ENCODE peak calls at places on chromosomes 7 and 10, in eight cellular contexts. W is left kidney; A is cardiac muscle cell; J is NCI-H1417 treated with DMSO at 0.1 percent for 48 hours; E is NCI-H1105 treated with DMSO at 0.1 percent for 48 hours; V is AG10803; G is AG04450; Q is activated CD4-positive, alpha-beta T cell treated with anti-CD3 and anti-CD28 coated beads, Interleukin-2, amount 50 U/mL, for 1 hour. Z is an unnamed sample.

GRCh38 chr10:35265435-35265834 is 70.9 kb upstream of the CCNY start:
- DNase-seq in G (no peak), V (no peak), E (no peak), Q (no peak), J (no peak), W (peak; percentile 49), A (no peak), Z (no peak)

GRCh38 chr10:129078322-129078721 is 388.7 kb upstream of the MGMT start:
- DNase-seq in E (no peak), Q (no peak), J (no peak), W (no peak), A (no peak), G (no peak), V (no peak), Z (no peak)

GRCh38 chr10:12540341-12540781 is 191.0 kb downstream of the CAMK1D start:
- DNase-seq in J (no peak), A (no peak), Q (no peak), V (peak; percentile 14), G (no peak), W (peak; percentile 51), E (no peak), Z (no peak)

GRCh38 chr7:101973130-101973529 is 155.7 kb downstream of the CUX1 start:
- DNase-seq in A (no peak), J (no peak), W (no peak), V (no peak), Q (no peak), E (no peak), G (no peak), Z (no peak)

GRCh38 chr10:77801474-77802238 is 124.9 kb downstream of the DLG5 start:
- DNase-seq in Q (peak; percentile 13), J (no peak), V (peak; percentile 51), G (no peak), A (no peak), E (no peak), W (no peak), Z (no peak)

GRCh38 chr7:34096135-34096775 is 190.9 kb downstream of the BMPER start:
- DNase-seq in G (peak; percentile 55), J (no peak), W (peak; percentile 88), V (peak; percentile 99), Q (no peak), E (no peak), A (no peak), Z (no peak)

GRCh38 chr7:157407512-157408257 is 70.9 kb downstream of the DNAJB6 start:
- DNase-seq in J (no peak), V (no peak), Q (no peak), A (no peak), W (no peak), E (no peak), G (no peak), Z (no peak)

GRCh38 chr7:16702433-16702832 is 51.1 kb upstream of the TSPAN13 start:
- DNase-seq in G (no peak), J (no peak), W (peak; percentile 23), Q (no peak), E (no peak), V (no peak), A (no peak), Z (no peak)

GRCh38 chr7:98185101-98185500 is 26.1 kb upstream of the BHLHA15 start:
- DNase-seq in V (no peak), E (no peak), Q (no peak), J (no peak), G (no peak), A (no peak), W (no peak), Z (no peak)

GRCh38 chr7:14507617-14508016 is 394.9 kb downstream of the DGKB start:
- DNase-seq in W (no peak), Q (no peak), J (no peak), A (no peak), E (peak; percentile 98), V (peak; percentile 43), G (no peak), Z (no peak)

GRCh38 chr10:74223755-74224530 is 72.9 kb downstream of the ADK start:
- DNase-seq in V (peak; percentile 66), E (no peak), J (no peak), G (no peak), W (no peak), A (no peak), Q (no peak), Z (no peak)

GRCh38 chr7:82631998-82632397 is 188.4 kb upstream of the CACNA2D1 start:
- DNase-seq in G (no peak), J (no peak), A (no peak), E (no peak), Q (no peak), V (peak; percentile 2), W (no peak), Z (no peak)

GRCh38 chr7:116828281-116828680 is 34.1 kb upstream of the CAPZA2 start:
- DNase-seq in G (no peak), Q (no peak), A (no peak), V (no peak), W (no peak), J (no peak), E (no peak), Z (no peak)

GRCh38 chr7:112205348-112206237 is 606 bp downstream of the DOCK4 start:
- DNase-seq in G (peak; percentile 33), V (peak; percentile 67), Q (peak; percentile 39), J (no peak), A (peak; percentile 74), W (peak; percentile 88), E (peak; percentile 70), Z (no peak)

GRCh38 chr7:92177362-92177761 is 1.6 kb downstream of the LRRD1 start:
- DNase-seq in E (no peak), G (no peak), V (peak; percentile 39), J (no peak), A (no peak), W (peak; percentile 64), Q (no peak), Z (no peak)

GRCh38 chr10:35822316-35822715 is 180.2 kb upstream of the FZD8 start:
- DNase-seq in E (no peak), V (peak; percentile 82), Q (no peak), A (peak; percentile 62), J (no peak), G (no peak), W (peak; percentile 75), Z (no peak)

GRCh38 chr7:5636914-5637313 is 144.5 kb downstream of the RNF216 start:
- DNase-seq in A (no peak), E (no peak), J (no peak), W (peak; percentile 80), Q (no peak), G (peak; percentile 61), V (peak; percentile 92), Z (no peak)

GRCh38 chr7:30273552-30273951 is 10.8 kb upstream of the ZNRF2 start:
- DNase-seq in W (no peak), G (no peak), E (no peak), A (no peak), J (no peak), V (no peak), Q (no peak), Z (no peak)

GRCh38 chr10:17169807-17170206 is 31.7 kb downstream of the TRDMT1 start:
- DNase-seq in G (no peak), W (no peak), Q (no peak), A (peak; percentile 41), E (no peak), V (no peak), J (no peak), Z (no peak)

GRCh38 chr10:84493951-84494848 is 165.8 kb downstream of the CCSER2 start:
- DNase-seq in Q (no peak), W (no peak), A (no peak), G (no peak), E (no peak), J (no peak), V (peak; percentile 38), Z (no peak)

GRCh38 chr10:24722131-24722675 is 1.5 kb downstream of the ARHGAP21 start:
- DNase-seq in V (peak; percentile 24), J (no peak), A (no peak), W (no peak), G (no peak), E (no peak), Q (no peak), Z (no peak)

Z was measured in NCI-H187.